ENCODE peak calls at places on chromosomes 11 and 22, in nine cellular contexts. Q is thoracic aorta, T is lung, H is cardiac muscle cell, J is MM.1S, U is uterus, V is breast epithelium, F is DND-41, W is psoas muscle. M is an unnamed sample.
A peak's percentile ranks its signal among the peaks of the same experiment; 100 is the strongest.

GRCh38 chr11:110000045-110000502 is 93.1 kb upstream of the ZC3H12C start:
- DNase-seq in Q (no peak), T (no peak), H (peak; percentile 86), J (no peak), U (no peak), V (no peak), F (no peak), W (no peak), M (no peak)

GRCh38 chr22:40499187-40499753 is 128.9 kb downstream of the SGSM3 start:
- DNase-seq in Q (no peak), T (no peak), H (peak; percentile 97), J (peak; percentile 20), U (peak; percentile 78), V (no peak), F (no peak), W (no peak), M (no peak)

GRCh38 chr22:39284142-39284980 is 35.1 kb downstream of the RPL3 start:
- DNase-seq in Q (no peak), T (no peak), H (no peak), J (no peak), U (no peak), V (peak; percentile 93), F (no peak), W (no peak), M (no peak)

GRCh38 chr11:118917488-118918127 is 8.1 kb downstream of the BCL9L start:
- DNase-seq in Q (no peak), T (peak; percentile 65), H (peak; percentile 95), J (no peak), U (peak; percentile 89), V (peak; percentile 65), F (no peak), W (peak; percentile 88), M (peak; percentile 16)

GRCh38 chr11:17579451-17579850 is 32.4 kb downstream of the OTOG start:
- DNase-seq in Q (no peak), T (no peak), H (no peak), J (no peak), U (no peak), V (no peak), F (no peak), W (no peak), M (no peak)

GRCh38 chr11:46337626-46338345 is 9.5 kb upstream of the DGKZ start:
- DNase-seq in Q (no peak), T (no peak), H (no peak), J (no peak), U (no peak), V (no peak), F (no peak), W (no peak), M (no peak)

GRCh38 chr11:11977206-11977938 is 31.1 kb downstream of the DKK3 start:
- DNase-seq in Q (peak; percentile 45), T (peak; percentile 56), H (peak; percentile 93), J (no peak), U (peak; percentile 87), V (peak; percentile 70), F (no peak), W (peak; percentile 72), M (no peak)

GRCh38 chr22:46453006-46453828 is 84.2 kb downstream of the CELSR1 start:
- DNase-seq in Q (no peak), T (no peak), H (peak; percentile 21), J (no peak), U (no peak), V (no peak), F (no peak), W (no peak), M (no peak)

GRCh38 chr11:107468596-107468995 is 11.0 kb upstream of the CWF19L2 start:
- DNase-seq in Q (no peak), T (no peak), H (peak; percentile 59), J (no peak), U (peak; percentile 39), V (no peak), F (no peak), W (no peak), M (no peak)

GRCh38 chr22:26918236-26918635 is 260.8 kb downstream of the MIAT start:
- DNase-seq in Q (no peak), T (no peak), H (no peak), J (no peak), U (no peak), V (no peak), F (no peak), W (no peak), M (no peak)

GRCh38 chr11:75422248-75423231 is 10.5 kb downstream of the KLHL35 start:
- DNase-seq in Q (no peak), T (peak; percentile 73), H (no peak), J (no peak), U (no peak), V (no peak), F (no peak), W (peak; percentile 40), M (no peak)

GRCh38 chr11:34976496-34976895 is 60.1 kb downstream of the PDHX start:
- DNase-seq in Q (no peak), T (no peak), H (no peak), J (no peak), U (no peak), V (no peak), F (no peak), W (no peak), M (no peak)

GRCh38 chr11:78714539-78714938 is 139.9 kb upstream of the NARS2 start:
- DNase-seq in Q (no peak), T (no peak), H (no peak), J (no peak), U (no peak), V (no peak), F (no peak), W (no peak), M (no peak)

DNA sequence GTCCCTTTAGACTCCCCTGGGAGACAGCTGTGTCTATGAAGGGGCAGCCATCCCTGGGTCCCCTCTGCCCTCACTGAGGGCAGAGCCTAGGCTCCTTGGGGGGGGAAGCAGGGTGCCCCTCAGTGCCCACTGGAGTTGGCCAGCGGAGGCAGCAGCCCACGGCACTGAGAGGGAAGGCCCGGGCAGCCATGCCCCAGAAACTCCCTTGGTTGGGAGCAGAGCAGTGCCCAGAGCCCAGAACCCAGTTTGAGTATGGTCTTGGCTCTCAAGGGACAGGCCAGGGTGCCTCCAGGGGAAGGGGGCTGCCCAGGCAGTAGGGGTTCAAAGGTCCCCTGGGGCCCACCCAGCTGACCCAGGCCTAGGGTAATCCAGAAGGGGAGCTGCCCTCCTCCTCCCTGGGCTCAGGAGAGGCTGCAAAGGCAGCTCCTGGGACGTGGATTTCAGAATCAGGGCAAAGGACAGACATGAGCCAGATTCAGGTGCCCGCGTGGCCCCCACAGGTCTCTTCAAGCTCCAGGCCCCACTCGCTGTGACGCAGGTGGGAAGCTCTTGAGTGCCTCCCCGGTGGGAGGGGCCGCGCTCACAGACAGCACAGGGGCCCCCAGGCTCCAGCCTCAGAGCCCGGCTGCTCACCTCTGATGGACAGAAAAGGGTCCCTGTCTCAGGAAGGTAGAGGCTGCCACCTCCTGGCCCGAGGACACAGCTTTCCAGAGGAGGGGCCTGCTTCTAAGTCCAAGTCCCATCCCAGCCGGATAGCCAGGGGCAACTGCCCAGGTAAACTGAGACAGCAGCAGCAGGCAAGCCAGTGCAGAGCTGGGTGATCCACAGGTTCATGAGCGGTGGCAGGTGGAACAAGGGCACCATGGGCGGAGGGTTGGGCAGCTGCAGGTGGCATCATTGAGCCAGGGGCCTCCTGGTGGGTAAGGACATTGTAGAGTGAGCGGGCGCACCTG is 2.6 kb downstream of the C11orf21 start:
- DNase-seq in Q (no peak), T (peak; percentile 29), H (peak; percentile 22), J (no peak), U (no peak), V (peak; percentile 39), F (peak; percentile 34), W (peak; percentile 44), M (no peak)
- TF ChIP-seq CTCF in Q (no peak), T (peak; percentile 28), H (peak; percentile 24), J (no peak), U (peak; percentile 40), V (no peak), F (peak; percentile 62), W (no peak), M (no peak)

DNA sequence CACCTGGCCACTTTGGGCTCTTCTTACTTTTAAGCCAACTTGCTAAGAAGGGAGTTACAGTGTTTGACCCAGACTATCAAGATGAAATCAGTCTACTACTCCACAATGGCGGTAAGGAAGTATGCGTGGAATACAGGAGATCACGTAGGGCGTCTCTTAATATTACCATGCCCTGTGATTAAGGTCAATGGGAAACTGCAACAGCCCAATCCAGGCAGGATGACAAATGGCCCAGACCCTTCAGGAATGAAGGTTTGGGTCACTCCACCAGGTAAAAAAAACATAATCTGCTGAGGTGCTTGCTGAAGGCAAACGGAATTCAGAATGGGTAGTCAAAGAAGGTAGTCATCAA is 1.0 kb upstream of the YPEL4 start:
- DNase-seq in Q (no peak), T (no peak), H (no peak), J (no peak), U (no peak), V (no peak), F (no peak), W (no peak), M (no peak)
- TF ChIP-seq CTCF in Q (no peak), T (no peak), H (no peak), J (no peak), U (no peak), V (no peak), F (no peak), W (no peak), M (no peak)

GRCh38 chr11:32861850-32862577 is 30.6 kb upstream of the QSER1 start:
- DNase-seq in Q (no peak), T (no peak), H (no peak), J (no peak), U (no peak), V (no peak), F (no peak), W (no peak), M (no peak)

GRCh38 chr11:32858731-32859130 is 29.0 kb downstream of the PRRG4 start:
- DNase-seq in Q (no peak), T (no peak), H (no peak), J (no peak), U (no peak), V (no peak), F (no peak), W (no peak), M (no peak)

GRCh38 chr11:32864555-32864954 is 28.1 kb upstream of the QSER1 start:
- DNase-seq in Q (no peak), T (no peak), H (no peak), J (no peak), U (no peak), V (no peak), F (no peak), W (no peak), M (no peak)
- TF ChIP-seq CTCF in Q (no peak), T (no peak), H (no peak), J (no peak), U (no peak), V (no peak), F (no peak), W (no peak), M (no peak)

DNA sequence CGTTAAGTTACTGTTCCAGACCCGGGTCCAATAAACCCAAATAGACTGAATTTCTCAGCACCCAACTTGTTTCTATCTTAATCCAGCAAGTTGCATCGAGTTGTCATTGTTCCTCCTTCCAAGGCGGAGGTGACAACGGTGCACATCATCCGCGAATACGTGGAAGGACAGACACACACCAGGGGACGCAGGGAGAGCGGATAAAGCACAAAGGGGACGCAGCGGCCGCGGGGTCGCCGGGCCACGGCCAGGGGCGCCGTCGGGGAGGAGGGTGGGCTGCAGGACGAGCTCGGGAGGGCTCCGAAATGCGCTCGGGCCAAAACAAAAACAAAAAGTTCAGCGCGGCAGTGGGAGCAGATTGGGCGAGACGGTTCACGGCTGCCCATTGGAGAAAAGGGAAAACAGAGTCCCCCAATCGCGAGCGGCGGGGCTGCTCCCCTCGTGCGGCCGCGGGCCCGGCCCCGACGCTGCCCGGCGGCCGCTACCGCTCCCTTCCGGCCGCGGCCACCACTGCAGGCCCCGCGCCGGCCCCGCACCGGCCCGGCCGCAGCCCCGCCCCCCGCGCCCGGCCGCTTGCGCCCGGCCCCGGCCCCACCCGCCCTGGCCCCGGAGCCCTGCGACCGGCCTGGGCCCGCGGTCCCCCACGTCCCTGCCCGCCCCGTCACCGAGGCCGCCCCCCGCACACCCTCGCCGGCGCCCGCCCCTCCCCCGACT is 518 bp downstream of the KMT5B start:
- DNase-seq in Q (no peak), T (peak; percentile 76), H (peak; percentile 87), J (peak; percentile 85), U (peak; percentile 75), V (peak; percentile 59), F (peak; percentile 71), W (peak; percentile 88), M (peak; percentile 62)
- TF ChIP-seq CTCF in Q (peak; percentile 12), T (no peak), H (no peak), J (no peak), U (peak; percentile 62), V (no peak), F (no peak), W (peak; percentile 51), M (no peak)